ENCODE peak calls at places on chromosomes 13 and 19, in five cellular contexts. C is A549, H is K562, W is GM12878, A is HepG2. J is an unnamed sample.

GRCh38 chr19:1213391-1214286 is 8.1 kb downstream of the STK11 start:
- DNase-seq in C (no peak), H (no peak), W (peak), A (no peak), J (no peak)

GRCh38 chr13:69579351-69579750 is 528.3 kb upstream of the ATXN8OS start:
- DNase-seq in C (no peak), H (no peak), W (no peak), A (no peak), J (peak)

GRCh38 chr13:43815204-43815603 is 28.4 kb upstream of the ENOX1 start:
- DNase-seq in C (peak), H (no peak), W (no peak), A (no peak), J (no peak)

GRCh38 chr13:43749503-43749902 is 37.3 kb downstream of the ENOX1 start:
- DNase-seq in C (no peak), H (no peak), W (no peak), A (no peak), J (no peak)

GRCh38 chr13:89726690-89727435 is 1620.6 kb upstream of the MIR17HG start:
- DNase-seq in C (peak), H (no peak), W (no peak), A (no peak), J (no peak)

GRCh38 chr13:113977976-113978375 is 4.1 kb upstream of the C13orf46 start:
- DNase-seq in C (no peak), H (no peak), W (no peak), A (no peak), J (no peak)

GRCh38 chr13:111038887-111039286 is 76.2 kb upstream of the ARHGEF7 start:
- DNase-seq in C (no peak), H (peak), W (no peak), A (no peak), J (no peak)

GRCh38 chr13:24241336-24241735 is 68.0 kb upstream of the C1QTNF9 start:
- DNase-seq in C (no peak), H (no peak), W (no peak), A (no peak), J (no peak)

GRCh38 chr13:24217601-24218281 is 57.2 kb downstream of the SPATA13 start:
- DNase-seq in C (peak), H (no peak), W (no peak), A (peak), J (peak)

GRCh38 chr19:55220525-55220924 is 8.0 kb downstream of the TMEM86B start:
- DNase-seq in C (no peak), H (no peak), W (no peak), A (no peak), J (peak)

GRCh38 chr13:72726721-72727416 is 560 bp downstream of the MZT1 start:
- DNase-seq in C (peak), H (peak), W (no peak), A (peak), J (peak)

GRCh38 chr13:113907637-113908617 is 44.1 kb upstream of the GAS6 start:
- DNase-seq in C (no peak), H (no peak), W (no peak), A (no peak), J (no peak)

GRCh38 chr19:19597809-19598306 is 20.6 kb downstream of the PBX4 start:
- DNase-seq in C (no peak), H (peak), W (peak), A (peak), J (no peak)

GRCh38 chr13:61084983-61085382 is 330.7 kb downstream of the PCDH20 start:
- DNase-seq in C (no peak), H (no peak), W (no peak), A (no peak), J (no peak)

GRCh38 chr19:22622901-22623840 is 11.0 kb upstream of the ZNF492 start:
- DNase-seq in C (no peak), H (no peak), W (no peak), A (no peak), J (no peak)

GRCh38 chr13:30125422-30126073 is 181.8 kb downstream of the KATNAL1 start:
- DNase-seq in C (peak), H (no peak), W (no peak), A (peak), J (no peak)

GRCh38 chr19:8194528-8195275 is 14.5 kb upstream of the CERS4 start:
- DNase-seq in C (no peak), H (no peak), W (no peak), A (no peak), J (no peak)

GRCh38 chr13:35704331-35704730 is 227.8 kb upstream of the MAB21L1 start:
- DNase-seq in C (peak), H (no peak), W (no peak), A (no peak), J (no peak)

GRCh38 chr13:114309086-114309485 is 5.2 kb upstream of the CHAMP1 start:
- DNase-seq in C (no peak), H (no peak), W (no peak), A (no peak), J (no peak)

GRCh38 chr13:20350380-20350763 is 118.3 kb upstream of the GJB6 start:
- DNase-seq in C (no peak), H (no peak), W (no peak), A (no peak), J (no peak)

GRCh38 chr13:47175172-47175806 is 278.4 kb upstream of the HTR2A start:
- DNase-seq in C (no peak), H (no peak), W (no peak), A (no peak), J (no peak)

GRCh38 chr19:44677019-44677809 is 5.9 kb downstream of the CEACAM19 start:
- DNase-seq in C (peak), H (peak), W (no peak), A (no peak), J (peak)

GRCh38 chr13:42040730-42041016 is 7.8 kb upstream of the DGKH start:
- DNase-seq in C (no peak), H (peak), W (no peak), A (no peak), J (no peak)

GRCh38 chr19:5514001-5514400 is 53.8 kb downstream of the TINCR start:
- DNase-seq in C (no peak), H (no peak), W (no peak), A (no peak), J (no peak)

GRCh38 chr19:55287361-55288079 is 3.7 kb downstream of the BRSK1 start:
- DNase-seq in C (no peak), H (no peak), W (no peak), A (no peak), J (no peak)

GRCh38 chr13:48571121-48571901 is 38.4 kb upstream of the RCBTB2 start:
- DNase-seq in C (no peak), H (no peak), W (no peak), A (no peak), J (no peak)

GRCh38 chr13:89375839-89376238 is 1704.7 kb downstream of the SLITRK5 start:
- DNase-seq in C (no peak), H (no peak), W (no peak), A (no peak), J (no peak)

GRCh38 chr19:50187937-50188336 is 15.5 kb upstream of the MYH14 start:
- DNase-seq in C (no peak), H (no peak), W (no peak), A (no peak), J (no peak)

GRCh38 chr19:42285988-42286348 is 16.0 kb upstream of the PRR19 start:
- DNase-seq in C (no peak), H (no peak), W (no peak), A (no peak), J (no peak)

GRCh38 chr13:45215392-45216077 is 14.7 kb upstream of the KCTD4 start:
- DNase-seq in C (no peak), H (no peak), W (no peak), A (no peak), J (no peak)

DNA sequence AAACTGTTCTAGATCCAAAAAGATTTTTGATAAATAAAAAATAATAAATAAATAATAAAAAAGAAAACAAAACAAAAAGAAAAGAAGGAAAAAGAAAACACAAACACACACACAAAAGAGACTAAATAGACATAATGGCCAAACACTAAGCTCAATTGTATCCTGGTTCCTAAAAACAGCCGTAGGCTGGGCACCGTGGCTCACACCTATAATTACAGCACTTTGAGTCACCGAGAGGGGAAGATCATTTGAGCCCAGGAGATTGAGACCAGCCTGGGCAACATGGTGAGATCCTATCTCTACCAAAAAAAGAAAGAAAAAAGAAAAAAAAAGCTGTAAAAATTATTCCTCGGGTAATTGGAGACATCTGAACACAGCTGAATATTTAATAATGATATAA is 8.9 kb downstream of the ETHE1 start:
- DNase-seq in C (no peak), H (no peak), W (no peak), A (no peak), J (no peak)
- TF ChIP-seq JUNB in C (no peak), H (no peak), W (no peak), A (no peak), J (no peak)

GRCh38 chr19:4375164-4375619 is 25.2 kb downstream of the SH3GL1 start:
- DNase-seq in C (peak), H (peak), W (no peak), A (peak), J (peak)
- TF ChIP-seq JUNB in C (no peak), H (no peak), W (no peak), A (no peak), J (no peak)

DNA sequence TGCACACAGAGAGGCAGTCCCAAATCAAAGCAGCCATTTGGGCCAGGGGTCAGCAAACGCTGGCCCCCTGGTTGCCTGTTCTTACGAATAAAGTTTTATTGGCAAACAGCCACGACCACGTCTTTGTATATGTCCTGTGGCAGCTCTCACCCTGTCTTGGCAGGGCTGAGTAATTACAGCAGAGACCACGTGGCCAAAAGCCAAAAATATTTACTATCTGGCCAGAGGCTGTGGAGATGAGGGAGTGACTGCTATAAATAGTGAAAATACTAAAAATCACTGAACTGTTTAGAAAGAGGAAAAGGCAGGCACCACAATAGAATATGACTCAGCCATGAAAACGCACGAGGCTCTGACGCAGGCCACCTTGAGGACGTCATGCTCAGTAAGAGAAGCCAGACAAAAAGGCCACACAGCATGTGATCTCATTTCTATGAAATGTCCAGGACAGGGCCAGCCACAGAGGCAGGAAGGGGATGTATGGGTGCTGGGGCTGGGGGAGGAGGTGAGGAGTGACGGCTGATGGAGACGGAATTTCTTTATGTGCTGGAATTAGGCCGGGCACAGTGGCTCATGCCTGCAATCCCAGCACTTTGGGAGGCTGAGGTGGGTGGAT is 29.4 kb downstream of the SMIM24 start:
- DNase-seq in C (peak), H (no peak), W (no peak), A (peak), J (no peak)
- TF ChIP-seq JUNB in C (peak), H (no peak), W (no peak), A (no peak), J (no peak)

GRCh38 chr19:34404109-34404909 is at the start of gene PDCD2L:
- DNase-seq in C (peak), H (peak), W (peak), A (peak), J (peak)
- TF ChIP-seq JUNB in C (no peak), H (no peak), W (no peak), A (peak), J (no peak)

GRCh38 chr13:74907788-74908187 is 574.2 kb downstream of the TBC1D4 start:
- DNase-seq in C (no peak), H (no peak), W (no peak), A (no peak), J (no peak)
- TF ChIP-seq JUNB in C (no peak), H (no peak), W (no peak), A (no peak), J (no peak)

GRCh38 chr19:38731654-38732301 is 12.5 kb downstream of the CAPN12 start:
- DNase-seq in C (no peak), H (no peak), W (no peak), A (no peak), J (no peak)
- TF ChIP-seq JUNB in C (no peak), H (no peak), W (no peak), A (no peak), J (no peak)

GRCh38 chr19:56476671-56477428 is at the start of gene ZNF667:
- DNase-seq in C (no peak), H (no peak), W (no peak), A (no peak), J (peak)
- TF ChIP-seq JUNB in C (no peak), H (no peak), W (no peak), A (no peak), J (no peak)

DNA sequence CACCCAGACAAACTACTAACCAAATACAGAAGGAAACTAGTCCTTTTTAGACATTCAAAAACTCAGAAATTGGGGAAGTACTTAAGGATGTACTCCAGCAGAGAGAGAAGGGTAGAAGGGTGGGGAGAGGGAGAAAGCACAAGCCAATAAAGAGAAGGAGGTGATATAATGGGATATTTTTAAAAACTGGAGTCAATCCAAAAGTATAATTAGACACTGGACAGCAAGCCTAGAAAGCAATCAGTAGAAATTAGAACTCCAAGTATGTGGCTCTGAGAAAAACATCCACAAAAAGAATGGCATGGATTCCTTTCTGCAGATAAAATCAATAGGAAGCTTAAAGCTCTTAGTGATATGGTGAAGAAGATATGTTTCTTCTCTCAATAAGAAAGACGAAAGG is 55.8 kb downstream of the PEPD start:
- DNase-seq in C (no peak), H (no peak), W (no peak), A (no peak), J (no peak)
- TF ChIP-seq JUNB in C (no peak), H (no peak), W (no peak), A (no peak), J (no peak)

GRCh38 chr13:106352850-106353249 is 182.6 kb downstream of the EFNB2 start:
- DNase-seq in C (no peak), H (no peak), W (no peak), A (no peak), J (no peak)
- TF ChIP-seq JUNB in C (no peak), H (no peak), W (no peak), A (no peak), J (no peak)

DNA sequence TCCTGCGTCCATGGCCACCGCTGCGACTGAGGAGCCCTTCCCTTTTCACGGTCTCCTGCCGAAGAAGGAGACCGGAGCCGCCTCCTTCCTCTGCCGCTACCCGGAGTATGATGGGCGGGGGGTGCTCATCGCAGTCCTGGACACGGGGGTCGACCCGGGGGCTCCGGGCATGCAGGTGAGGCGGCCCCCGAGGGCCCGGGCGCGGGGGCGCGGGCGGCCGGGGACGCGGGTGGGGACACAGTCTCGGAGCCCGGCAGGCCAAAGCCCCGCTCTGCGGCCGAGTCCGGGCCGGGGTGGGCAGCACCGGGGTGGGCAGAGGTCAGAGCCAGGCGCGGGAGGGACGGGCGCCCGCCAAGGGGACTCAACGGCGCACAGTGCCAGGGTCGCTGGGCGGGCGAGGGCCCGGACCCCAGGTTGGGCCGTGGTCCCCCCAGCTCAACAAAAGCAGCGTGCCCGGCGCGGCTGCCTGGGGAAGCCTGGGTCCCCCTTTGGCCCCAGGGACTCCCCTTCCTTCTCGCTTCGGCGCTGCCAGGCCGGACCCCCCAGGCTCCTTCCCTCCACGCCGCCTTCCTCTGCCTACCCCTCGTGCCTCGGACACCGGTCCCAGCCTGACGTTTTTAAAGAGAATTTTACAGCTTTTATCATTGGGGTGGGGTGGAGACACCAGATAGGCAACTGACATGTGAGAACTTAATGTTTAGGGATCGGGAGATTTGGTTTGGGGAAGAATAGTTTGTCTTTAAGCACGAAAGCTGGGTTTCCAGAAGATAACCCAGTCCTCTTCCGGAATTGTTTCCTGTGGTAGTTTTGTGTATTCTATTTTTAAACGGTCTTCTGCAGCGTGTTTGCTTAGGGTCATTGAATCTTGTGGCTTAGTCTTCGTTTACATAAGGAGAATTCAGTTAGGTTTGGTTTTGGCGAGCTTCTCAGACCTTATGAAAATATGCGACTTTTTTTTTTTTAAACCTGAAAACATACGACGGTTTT is 536 bp downstream of the TPP2 start:
- DNase-seq in C (peak), H (peak), W (no peak), A (no peak), J (peak)
- TF ChIP-seq JUNB in C (no peak), H (no peak), W (no peak), A (no peak), J (no peak)